ENCODE peak calls at places on chromosomes 4 and X, in seven cellular contexts. Q is cardiac muscle cell, B is right lobe of liver, R is suprapubic skin, H is adrenal gland, C is transverse colon, D is uterus. F is an unnamed sample.

GRCh38 chr4:9691221-9692065 is 90.0 kb upstream of the DRD5 start:
- DNase-seq in D (peak; percentile 98), R (peak; percentile 98), Q (peak; percentile 96), B (peak; percentile 97), C (peak; percentile 98), H (peak; percentile 96), F (peak; percentile 97)

GRCh38 chrX:119541188-119541587 is 24.0 kb downstream of the STEEP1 start:
- DNase-seq in Q (peak; percentile 70), B (no peak), R (no peak), C (no peak), H (no peak), D (no peak), F (no peak)

GRCh38 chr4:10123227-10124101 is 6.9 kb upstream of the WDR1 start:
- DNase-seq in B (no peak), D (no peak), H (peak; percentile 45), Q (peak; percentile 68), R (no peak), C (peak; percentile 58), F (no peak)

GRCh38 chr4:159358226-159358625 is 255.3 kb downstream of the RAPGEF2 start:
- DNase-seq in R (no peak), D (no peak), Q (peak; percentile 68), C (no peak), H (no peak), B (no peak), F (no peak)

GRCh38 chr4:138835833-138836521 is 179.6 kb upstream of the NOCT start:
- DNase-seq in H (no peak), R (no peak), Q (peak; percentile 31), C (peak; percentile 74), D (no peak), B (peak; percentile 74), F (peak; percentile 74)

GRCh38 chrX:7372843-7373525 is 225.0 kb upstream of the PUDP start:
- DNase-seq in R (no peak), C (no peak), Q (peak; percentile 7), H (no peak), D (no peak), B (no peak), F (no peak)

GRCh38 chrX:10325606-10326005 is 168.8 kb downstream of the CLCN4 start:
- DNase-seq in H (no peak), C (no peak), D (no peak), B (no peak), R (no peak), Q (peak; percentile 69), F (no peak)

GRCh38 chrX:129632443-129632842 is 22.3 kb downstream of the APLN start:
- DNase-seq in B (no peak), R (no peak), D (no peak), Q (no peak), C (no peak), H (no peak), F (no peak)

GRCh38 chr4:52982246-52982950 is 120.3 kb downstream of the RASL11B start:
- DNase-seq in D (no peak), B (no peak), H (no peak), C (no peak), Q (peak; percentile 79), R (no peak), F (no peak)

GRCh38 chr4:156999175-156999517 is 27.5 kb upstream of the PDGFC start:
- DNase-seq in C (peak; percentile 10), B (no peak), D (no peak), H (peak; percentile 80), Q (peak; percentile 99), R (no peak), F (no peak)

GRCh38 chr4:163554870-163555465 is 60.5 kb downstream of the TMA16 start:
- DNase-seq in C (no peak), H (no peak), D (no peak), B (no peak), Q (peak; percentile 43), R (no peak), F (no peak)

GRCh38 chr4:20615492-20616136 is 84.6 kb upstream of the PACRGL start:
- DNase-seq in C (no peak), R (no peak), Q (peak; percentile 15), D (no peak), B (no peak), H (no peak), F (no peak)

GRCh38 chrX:150893936-150894335 is 4.5 kb downstream of the CD99L2 start:
- DNase-seq in Q (peak; percentile 22), C (no peak), H (no peak), D (no peak), B (no peak), R (no peak), F (no peak)

GRCh38 chrX:19924285-19924684 is 36.9 kb upstream of the SH3KBP1 start:
- DNase-seq in B (no peak), D (no peak), H (no peak), R (no peak), C (no peak), Q (peak; percentile 32), F (no peak)

GRCh38 chr4:80307774-80308465 is 27.6 kb upstream of the CFAP299 start:
- DNase-seq in D (no peak), Q (peak; percentile 54), C (no peak), H (no peak), B (no peak), R (no peak), F (no peak)

GRCh38 chrX:104195489-104196084 is 29.3 kb downstream of the FAM199X start:
- DNase-seq in H (no peak), C (no peak), B (no peak), D (no peak), R (no peak), Q (peak; percentile 36), F (no peak)
- TF ChIP-seq CTCF in H (peak; percentile 39), C (peak; percentile 34), B (peak; percentile 42), D (peak; percentile 68), R (peak; percentile 21), Q (peak; percentile 60), F (peak; percentile 73)

GRCh38 chrX:120560842-120561633 is at the start of gene CUL4B:
- DNase-seq in D (peak; percentile 90), Q (peak; percentile 98), C (peak; percentile 93), R (peak; percentile 95), H (peak; percentile 93), B (peak; percentile 91), F (peak; percentile 91)

GRCh38 chrX:120559799-120560198 is 963 bp downstream of the CUL4B start:
- DNase-seq in H (no peak), B (no peak), Q (peak; percentile 13), C (no peak), D (no peak), R (no peak), F (no peak)

GRCh38 chrX:120561634-120562568 is 1.1 kb upstream of the CUL4B start:
- DNase-seq in H (no peak), D (no peak), B (no peak), C (no peak), Q (no peak), R (no peak), F (no peak)

GRCh38 chrX:120560405-120560841 is 339 bp downstream of the CUL4B start:
- DNase-seq in H (peak; percentile 40), C (peak; percentile 43), D (no peak), B (no peak), Q (peak; percentile 50), R (no peak), F (peak; percentile 13)

DNA sequence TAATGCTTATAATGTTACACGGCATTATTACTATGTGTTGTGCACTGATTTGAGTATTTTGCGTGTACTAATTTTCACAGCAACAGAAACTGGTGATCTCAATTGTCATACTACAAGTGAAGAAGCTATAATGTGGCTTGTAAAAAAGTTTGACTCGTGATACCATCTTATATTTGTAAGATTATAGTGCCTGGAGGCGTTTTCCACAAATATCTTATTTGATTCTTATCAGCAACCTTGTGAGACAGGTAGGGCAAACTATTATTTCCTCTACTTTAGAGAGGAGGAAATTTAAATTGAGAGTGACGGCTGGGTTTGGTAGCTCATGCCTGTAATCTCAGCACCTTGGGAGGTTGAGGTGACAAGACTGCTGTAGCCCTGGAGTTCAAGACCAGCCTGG is 4.5 kb downstream of the CUL4B start:
- DNase-seq in C (no peak), H (no peak), D (no peak), Q (no peak), R (no peak), B (no peak), F (no peak)
- H3K27ac ChIP-seq in C (no peak overlapping the region), H (no peak overlapping the region), D (no peak overlapping the region), Q (no peak overlapping the region), R (no peak overlapping the region), B (no peak overlapping the region), F (no peak overlapping the region)

GRCh38 chr4:2811830-2812599 is 19.1 kb downstream of the SH3BP2 start:
- DNase-seq in D (no peak), C (peak; percentile 85), R (peak; percentile 88), B (peak; percentile 73), Q (peak; percentile 82), H (peak; percentile 71), F (peak; percentile 76)
- H3K4me1 ChIP-seq in D (no peaks in the 10 kb centered on the region), C (peaks cover 55% of the 10 kb centered on the region), R (peaks cover 71% of the 10 kb centered on the region), B (peaks cover 9% of the 10 kb centered on the region), Q (peaks cover 9% of the 10 kb centered on the region), H (peaks cover 39% of the 10 kb centered on the region), F (peaks cover 69% of the 10 kb centered on the region)

DNA sequence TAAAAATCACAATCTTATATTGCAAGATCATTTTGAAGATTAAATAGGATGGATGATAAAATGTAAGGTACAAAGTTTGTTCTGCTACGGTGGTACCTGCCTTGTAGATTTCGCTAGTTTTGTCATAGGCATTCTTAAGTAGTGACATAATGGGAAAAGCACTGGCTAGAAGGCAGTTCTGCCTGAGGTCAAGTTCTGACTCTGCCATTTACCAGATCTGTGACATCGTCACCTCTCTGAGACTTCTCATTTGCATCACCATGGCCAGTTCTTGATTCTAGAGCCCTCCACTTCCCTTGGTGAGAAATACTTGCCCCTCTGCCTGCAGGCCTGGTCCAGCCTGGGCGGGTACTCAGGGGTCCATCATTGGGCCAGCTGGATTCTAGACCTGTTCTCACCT is 85.2 kb downstream of the HS3ST1 start:
- DNase-seq in Q (no peak), R (no peak), D (no peak), C (no peak), B (no peak), H (no peak), F (no peak)
- TF ChIP-seq CTCF in Q (no peak), R (no peak), D (no peak), C (no peak), B (no peak), H (no peak), F (no peak)

DNA sequence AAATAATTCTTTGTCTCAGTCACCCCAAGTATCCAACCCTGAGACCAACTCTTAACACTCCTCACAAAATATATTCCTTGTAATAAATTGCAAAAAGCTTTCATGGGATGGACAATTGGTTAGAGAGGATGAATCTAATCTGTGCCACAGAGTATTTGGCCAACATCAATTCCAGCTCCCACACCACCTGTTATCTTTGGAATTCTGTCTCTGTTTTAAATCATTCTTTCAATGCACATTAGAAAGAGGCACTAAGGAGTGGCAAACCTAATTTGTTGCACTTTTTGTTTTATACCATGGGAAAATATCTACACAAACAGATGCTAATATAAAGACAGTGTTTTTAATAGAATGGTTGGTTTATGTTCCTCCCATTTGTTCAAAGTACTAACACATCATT is 116.6 kb downstream of the PPA2 start:
- DNase-seq in C (no peak), B (no peak), D (no peak), R (no peak), H (no peak), Q (no peak), F (no peak)
- H3K27ac ChIP-seq in C (no peak overlapping the region), B (no peak overlapping the region), D (no peak overlapping the region), R (no peak overlapping the region), H (no peak overlapping the region), Q (peak overlapping the region; percentile 32), F (no peak overlapping the region)

GRCh38 chr4:38669233-38669632 is 5.2 kb downstream of the KLF3 start:
- DNase-seq in Q (peak; percentile 53), C (no peak), R (no peak), H (no peak), D (no peak), B (no peak), F (no peak)
- H3K4me1 ChIP-seq in Q (peaks cover 62% of the 10 kb centered on the region), C (peaks cover 82% of the 10 kb centered on the region), R (peaks cover 68% of the 10 kb centered on the region), H (peaks cover 86% of the 10 kb centered on the region), D (peaks cover 20% of the 10 kb centered on the region), B (peaks cover 55% of the 10 kb centered on the region), F (peaks cover 97% of the 10 kb centered on the region)